ENCODE peak calls at places on chromosomes 13 and 19, in six cellular contexts. One of them, this sample, is unnamed. For H3K4me1, the result is how much of the 10 kb centered on the place peaks cover.

GRCh38 chr13:69970521-69970920 is 137.1 kb upstream of the ATXN8OS start:
- DNase-seq in PC-3: peak
- DNase-seq in neural progenitor cell: no peak
- DNase-seq in GM23248: no peak
- DNase-seq in HCT116: no peak
- DNase-seq in OCI-LY7: no peak
- DNase-seq in this sample: peak

GRCh38 chr19:3137139-3137538 is 1.3 kb downstream of the GNA15 start:
- DNase-seq in PC-3: no peak
- DNase-seq in neural progenitor cell: no peak
- DNase-seq in GM23248: no peak
- DNase-seq in HCT116: no peak
- DNase-seq in OCI-LY7: no peak
- DNase-seq in this sample: no peak

GRCh38 chr19:17240855-17241399 is 4.8 kb downstream of the NR2F6 start:
- DNase-seq in PC-3: no peak
- DNase-seq in neural progenitor cell: no peak
- DNase-seq in GM23248: no peak
- DNase-seq in HCT116: no peak
- DNase-seq in OCI-LY7: no peak
- DNase-seq in this sample: no peak

GRCh38 chr19:2994588-2995131 is 17.3 kb downstream of the TLE6 start:
- DNase-seq in PC-3: no peak
- DNase-seq in neural progenitor cell: no peak
- DNase-seq in GM23248: no peak
- DNase-seq in HCT116: no peak
- DNase-seq in OCI-LY7: no peak
- DNase-seq in this sample: no peak

GRCh38 chr19:10112895-10113591 is 1.6 kb downstream of the P2RY11 start:
- DNase-seq in PC-3: peak
- DNase-seq in neural progenitor cell: peak
- DNase-seq in GM23248: peak
- DNase-seq in HCT116: no peak
- DNase-seq in OCI-LY7: peak
- DNase-seq in this sample: peak

GRCh38 chr19:16496613-16496983 is 404 bp downstream of the C19orf44 start:
- DNase-seq in PC-3: peak
- DNase-seq in neural progenitor cell: no peak
- DNase-seq in GM23248: peak
- DNase-seq in HCT116: no peak
- DNase-seq in OCI-LY7: peak
- DNase-seq in this sample: peak

GRCh38 chr13:41077475-41077874 is 16.2 kb downstream of the WBP4 start:
- DNase-seq in PC-3: no peak
- DNase-seq in neural progenitor cell: no peak
- DNase-seq in GM23248: no peak
- DNase-seq in HCT116: no peak
- DNase-seq in OCI-LY7: no peak
- DNase-seq in this sample: no peak

GRCh38 chr19:45638930-45639729 is at the start of gene EML2:
- DNase-seq in PC-3: peak
- DNase-seq in neural progenitor cell: peak
- DNase-seq in GM23248: peak
- DNase-seq in HCT116: no peak
- DNase-seq in OCI-LY7: peak
- DNase-seq in this sample: peak

GRCh38 chr13:57633950-57634828 is 2.6 kb downstream of the PCDH17 start:
- DNase-seq in PC-3: no peak
- DNase-seq in neural progenitor cell: peak
- DNase-seq in GM23248: no peak
- DNase-seq in HCT116: no peak
- DNase-seq in OCI-LY7: no peak
- DNase-seq in this sample: peak

GRCh38 chr13:93309886-93310520 is 83.4 kb downstream of the GPC6 start:
- DNase-seq in PC-3: peak
- DNase-seq in neural progenitor cell: peak
- DNase-seq in GM23248: peak
- DNase-seq in HCT116: no peak
- DNase-seq in OCI-LY7: no peak
- DNase-seq in this sample: no peak

GRCh38 chr19:37654833-37655688 is at the start of gene ZFP30:
- DNase-seq in PC-3: peak
- DNase-seq in neural progenitor cell: peak
- DNase-seq in GM23248: peak
- DNase-seq in HCT116: peak
- DNase-seq in OCI-LY7: peak
- DNase-seq in this sample: peak

GRCh38 chr13:110311721-110312668 is 4.9 kb downstream of the COL4A2 start:
- DNase-seq in PC-3: no peak
- DNase-seq in neural progenitor cell: no peak
- DNase-seq in GM23248: no peak
- DNase-seq in HCT116: no peak
- DNase-seq in OCI-LY7: no peak
- DNase-seq in this sample: no peak

GRCh38 chr13:94435604-94436226 is 43.8 kb downstream of the DCT start:
- DNase-seq in PC-3: peak
- DNase-seq in neural progenitor cell: peak
- DNase-seq in GM23248: peak
- DNase-seq in HCT116: peak
- DNase-seq in OCI-LY7: peak
- DNase-seq in this sample: peak

GRCh38 chr13:33184131-33184485 is 101.4 kb downstream of the STARD13 start:
- DNase-seq in PC-3: no peak
- DNase-seq in neural progenitor cell: no peak
- DNase-seq in GM23248: no peak
- DNase-seq in HCT116: no peak
- DNase-seq in OCI-LY7: no peak
- DNase-seq in this sample: no peak

GRCh38 chr19:50514346-50515167 is 844 bp upstream of the ASPDH start:
- DNase-seq in PC-3: no peak
- DNase-seq in neural progenitor cell: peak
- DNase-seq in GM23248: no peak
- DNase-seq in HCT116: no peak
- DNase-seq in OCI-LY7: no peak
- DNase-seq in this sample: no peak

GRCh38 chr13:49454388-49455015 is 10.4 kb downstream of the SETDB2 start:
- DNase-seq in PC-3: no peak
- DNase-seq in neural progenitor cell: no peak
- DNase-seq in GM23248: peak
- DNase-seq in HCT116: no peak
- DNase-seq in OCI-LY7: no peak
- DNase-seq in this sample: peak

GRCh38 chr13:99375806-99376080 is 68.5 kb upstream of the GPR183 start:
- DNase-seq in PC-3: no peak
- DNase-seq in neural progenitor cell: no peak
- DNase-seq in GM23248: no peak
- DNase-seq in HCT116: no peak
- DNase-seq in OCI-LY7: no peak
- DNase-seq in this sample: no peak
- H3K4me1 ChIP-seq in PC-3: under half
- H3K4me1 ChIP-seq in neural progenitor cell: under half
- H3K4me1 ChIP-seq in GM23248: under half
- H3K4me1 ChIP-seq in HCT116: under half
- H3K4me1 ChIP-seq in OCI-LY7: under half
- H3K4me1 ChIP-seq in this sample: under half

GRCh38 chr13:20547479-20547908 is 19.5 kb upstream of the IFT88 start:
- DNase-seq in PC-3: no peak
- DNase-seq in neural progenitor cell: no peak
- DNase-seq in GM23248: no peak
- DNase-seq in HCT116: no peak
- DNase-seq in OCI-LY7: no peak
- DNase-seq in this sample: no peak

GRCh38 chr13:20546559-20546958 is 20.4 kb upstream of the IFT88 start:
- DNase-seq in PC-3: no peak
- DNase-seq in neural progenitor cell: no peak
- DNase-seq in GM23248: no peak
- DNase-seq in HCT116: no peak
- DNase-seq in OCI-LY7: no peak
- DNase-seq in this sample: no peak

GRCh38 chr13:20544186-20544914 is 18.7 kb upstream of the CRYL1 start:
- DNase-seq in PC-3: no peak
- DNase-seq in neural progenitor cell: no peak
- DNase-seq in GM23248: no peak
- DNase-seq in HCT116: no peak
- DNase-seq in OCI-LY7: no peak
- DNase-seq in this sample: no peak
- TF ChIP-seq EZH2phosphoT487 in PC-3: no peak
- TF ChIP-seq EZH2phosphoT487 in neural progenitor cell: no peak
- TF ChIP-seq EZH2phosphoT487 in GM23248: no peak
- TF ChIP-seq EZH2phosphoT487 in HCT116: no peak
- TF ChIP-seq EZH2phosphoT487 in OCI-LY7: no peak
- TF ChIP-seq EZH2phosphoT487 in this sample: no peak

GRCh38 chr19:33388817-33389573 is 15.5 kb downstream of the CEBPG start:
- DNase-seq in PC-3: no peak
- DNase-seq in neural progenitor cell: no peak
- DNase-seq in GM23248: no peak
- DNase-seq in HCT116: no peak
- DNase-seq in OCI-LY7: no peak
- DNase-seq in this sample: no peak

GRCh38 chr19:33391631-33392249 is 18.2 kb downstream of the CEBPG start:
- DNase-seq in PC-3: no peak
- DNase-seq in neural progenitor cell: no peak
- DNase-seq in GM23248: no peak
- DNase-seq in HCT116: no peak
- DNase-seq in OCI-LY7: no peak
- DNase-seq in this sample: no peak

GRCh38 chr19:33390908-33391630 is 17.6 kb downstream of the CEBPG start:
- DNase-seq in PC-3: no peak
- DNase-seq in neural progenitor cell: no peak
- DNase-seq in GM23248: no peak
- DNase-seq in HCT116: no peak
- DNase-seq in OCI-LY7: no peak
- DNase-seq in this sample: no peak

GRCh38 chr19:33389574-33390119 is 16.1 kb downstream of the CEBPG start:
- DNase-seq in PC-3: no peak
- DNase-seq in neural progenitor cell: no peak
- DNase-seq in GM23248: no peak
- DNase-seq in HCT116: no peak
- DNase-seq in OCI-LY7: no peak
- DNase-seq in this sample: no peak

DNA sequence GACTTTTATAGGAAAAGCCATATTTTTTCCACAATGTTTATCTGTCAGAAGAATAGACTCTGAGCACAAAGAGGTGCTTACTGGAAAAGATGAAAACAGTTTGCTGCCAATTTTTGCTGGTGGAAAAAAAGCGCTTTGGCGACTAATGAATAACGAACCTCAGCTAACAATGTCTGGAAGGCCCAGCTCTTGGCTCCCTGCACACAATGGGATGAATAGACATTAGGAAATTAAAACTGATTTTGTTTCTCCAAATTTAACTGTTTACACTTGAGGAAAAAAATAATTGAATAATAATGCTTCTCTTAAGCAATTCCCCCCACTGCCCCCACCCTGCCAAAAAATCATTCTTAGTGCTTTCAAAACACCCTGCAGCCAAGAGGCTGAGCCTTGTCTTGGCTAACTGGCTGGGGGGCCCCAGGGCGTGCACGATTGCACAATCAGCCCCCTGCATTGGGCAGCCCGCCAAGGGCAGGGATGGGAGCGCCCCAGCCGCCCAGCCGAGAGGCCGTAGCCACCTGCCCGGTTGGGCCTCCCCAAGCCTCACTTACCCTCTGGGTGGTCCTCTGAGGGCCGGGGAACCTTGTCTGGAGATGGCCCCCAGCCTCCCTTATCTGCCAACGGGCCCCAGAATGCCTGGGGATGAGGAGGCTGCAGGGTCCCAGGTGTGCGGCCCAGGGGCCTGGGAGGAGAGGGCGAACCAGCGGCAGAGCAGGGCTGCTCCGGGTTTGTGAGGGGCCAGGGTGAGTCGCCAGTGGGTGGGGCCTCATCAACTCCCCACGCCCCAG is 16.8 kb downstream of the CEBPG start:
- DNase-seq in PC-3: no peak
- DNase-seq in neural progenitor cell: no peak
- DNase-seq in GM23248: no peak
- DNase-seq in HCT116: no peak
- DNase-seq in OCI-LY7: no peak
- DNase-seq in this sample: no peak
- H3K4me1 ChIP-seq in PC-3: under half
- H3K4me1 ChIP-seq in neural progenitor cell: under half
- H3K4me1 ChIP-seq in GM23248: under half
- H3K4me1 ChIP-seq in HCT116: under half
- H3K4me1 ChIP-seq in OCI-LY7: under half
- H3K4me1 ChIP-seq in this sample: under half

GRCh38 chr19:14383898-14384669 is 2.8 kb downstream of the ADGRE5 start:
- DNase-seq in PC-3: peak
- DNase-seq in neural progenitor cell: no peak
- DNase-seq in GM23248: peak
- DNase-seq in HCT116: no peak
- DNase-seq in OCI-LY7: peak
- DNase-seq in this sample: no peak
- TF ChIP-seq EZH2phosphoT487 in PC-3: no peak
- TF ChIP-seq EZH2phosphoT487 in neural progenitor cell: no peak
- TF ChIP-seq EZH2phosphoT487 in GM23248: no peak
- TF ChIP-seq EZH2phosphoT487 in HCT116: no peak
- TF ChIP-seq EZH2phosphoT487 in OCI-LY7: no peak
- TF ChIP-seq EZH2phosphoT487 in this sample: no peak

GRCh38 chr19:55485439-55486011 is 537 bp downstream of the NAT14 start:
- DNase-seq in PC-3: no peak
- DNase-seq in neural progenitor cell: no peak
- DNase-seq in GM23248: peak
- DNase-seq in HCT116: no peak
- DNase-seq in OCI-LY7: peak
- DNase-seq in this sample: no peak

GRCh38 chr19:55482128-55482961 is 2.6 kb upstream of the NAT14 start:
- DNase-seq in PC-3: no peak
- DNase-seq in neural progenitor cell: no peak
- DNase-seq in GM23248: no peak
- DNase-seq in HCT116: no peak
- DNase-seq in OCI-LY7: no peak
- DNase-seq in this sample: peak

GRCh38 chr19:55482967-55483671 is 1.9 kb upstream of the NAT14 start:
- DNase-seq in PC-3: no peak
- DNase-seq in neural progenitor cell: no peak
- DNase-seq in GM23248: no peak
- DNase-seq in HCT116: no peak
- DNase-seq in OCI-LY7: no peak
- DNase-seq in this sample: no peak

GRCh38 chr19:55484571-55485438 is at the start of gene NAT14:
- DNase-seq in PC-3: peak
- DNase-seq in neural progenitor cell: peak
- DNase-seq in GM23248: peak
- DNase-seq in HCT116: no peak
- DNase-seq in OCI-LY7: peak
- DNase-seq in this sample: peak

GRCh38 chr19:55483681-55484361 is 1.2 kb upstream of the NAT14 start:
- DNase-seq in PC-3: no peak
- DNase-seq in neural progenitor cell: no peak
- DNase-seq in GM23248: no peak
- DNase-seq in HCT116: no peak
- DNase-seq in OCI-LY7: no peak
- DNase-seq in this sample: no peak
- H3K4me1 ChIP-seq in PC-3: under half
- H3K4me1 ChIP-seq in neural progenitor cell: under half
- H3K4me1 ChIP-seq in GM23248: under half
- H3K4me1 ChIP-seq in HCT116: under half
- H3K4me1 ChIP-seq in OCI-LY7: under half
- H3K4me1 ChIP-seq in this sample: under half